ENCODE peak calls at places on chromosomes 5 and 9, in eight cellular contexts. One of them, this sample, is unnamed. For H3K4me1, the result is how much of the 10 kb centered on the place peaks cover.

GRCh38 chr9:83385317-83385716 is 152.9 kb downstream of the FRMD3 start:
- DNase-seq in left ventricle myocardium inferior: no peak
- DNase-seq in aorta: no peak
- DNase-seq in uterus: no peak
- DNase-seq in heart left ventricle: no peak
- DNase-seq in stomach: no peak
- DNase-seq in colonic mucosa: no peak
- DNase-seq in thoracic aorta: no peak
- DNase-seq in this sample: no peak

GRCh38 chr9:7342229-7342628 is 457.3 kb downstream of the DMAC1 start:
- DNase-seq in left ventricle myocardium inferior: no peak
- DNase-seq in aorta: no peak
- DNase-seq in uterus: no peak
- DNase-seq in heart left ventricle: no peak
- DNase-seq in stomach: no peak
- DNase-seq in colonic mucosa: no peak
- DNase-seq in thoracic aorta: no peak
- DNase-seq in this sample: no peak

GRCh38 chr5:79236364-79236969 is 536 bp downstream of the JMY start:
- DNase-seq in left ventricle myocardium inferior: peak
- DNase-seq in aorta: peak
- DNase-seq in uterus: peak
- DNase-seq in heart left ventricle: no peak
- DNase-seq in stomach: no peak
- DNase-seq in colonic mucosa: peak
- DNase-seq in thoracic aorta: no peak
- DNase-seq in this sample: peak

GRCh38 chr5:154214236-154215106 is 23.9 kb downstream of the GALNT10 start:
- DNase-seq in left ventricle myocardium inferior: no peak
- DNase-seq in aorta: no peak
- DNase-seq in uterus: no peak
- DNase-seq in heart left ventricle: no peak
- DNase-seq in stomach: no peak
- DNase-seq in colonic mucosa: no peak
- DNase-seq in thoracic aorta: no peak
- DNase-seq in this sample: no peak

GRCh38 chr9:115883467-115884329 is 269.9 kb upstream of the PAPPA start:
- DNase-seq in left ventricle myocardium inferior: no peak
- DNase-seq in aorta: no peak
- DNase-seq in uterus: peak
- DNase-seq in heart left ventricle: no peak
- DNase-seq in stomach: peak
- DNase-seq in colonic mucosa: peak
- DNase-seq in thoracic aorta: no peak
- DNase-seq in this sample: no peak

GRCh38 chr5:147750065-147750464 is 32.5 kb downstream of the JAKMIP2 start:
- DNase-seq in left ventricle myocardium inferior: no peak
- DNase-seq in aorta: no peak
- DNase-seq in uterus: no peak
- DNase-seq in heart left ventricle: no peak
- DNase-seq in stomach: no peak
- DNase-seq in colonic mucosa: no peak
- DNase-seq in thoracic aorta: no peak
- DNase-seq in this sample: no peak

GRCh38 chr5:89878140-89878570 is 531.4 kb downstream of the CETN3 start:
- DNase-seq in left ventricle myocardium inferior: no peak
- DNase-seq in aorta: no peak
- DNase-seq in uterus: no peak
- DNase-seq in heart left ventricle: no peak
- DNase-seq in stomach: no peak
- DNase-seq in colonic mucosa: no peak
- DNase-seq in thoracic aorta: no peak
- DNase-seq in this sample: no peak

GRCh38 chr5:127871448-127872153 is 168.4 kb downstream of the CCDC192 start:
- DNase-seq in left ventricle myocardium inferior: no peak
- DNase-seq in aorta: no peak
- DNase-seq in uterus: no peak
- DNase-seq in heart left ventricle: no peak
- DNase-seq in stomach: no peak
- DNase-seq in colonic mucosa: no peak
- DNase-seq in thoracic aorta: no peak
- DNase-seq in this sample: no peak

GRCh38 chr5:40202852-40203440 is 476.8 kb upstream of the PTGER4 start:
- DNase-seq in left ventricle myocardium inferior: no peak
- DNase-seq in aorta: no peak
- DNase-seq in uterus: no peak
- DNase-seq in heart left ventricle: no peak
- DNase-seq in stomach: no peak
- DNase-seq in colonic mucosa: no peak
- DNase-seq in thoracic aorta: no peak
- DNase-seq in this sample: no peak

GRCh38 chr9:16687678-16688369 is 182.6 kb downstream of the BNC2 start:
- DNase-seq in left ventricle myocardium inferior: no peak
- DNase-seq in aorta: no peak
- DNase-seq in uterus: no peak
- DNase-seq in heart left ventricle: no peak
- DNase-seq in stomach: no peak
- DNase-seq in colonic mucosa: no peak
- DNase-seq in thoracic aorta: no peak
- DNase-seq in this sample: no peak

GRCh38 chr5:58925627-58926545 is 343.0 kb downstream of the RAB3C start:
- DNase-seq in left ventricle myocardium inferior: no peak
- DNase-seq in aorta: no peak
- DNase-seq in uterus: no peak
- DNase-seq in heart left ventricle: no peak
- DNase-seq in stomach: no peak
- DNase-seq in colonic mucosa: no peak
- DNase-seq in thoracic aorta: no peak
- DNase-seq in this sample: peak

GRCh38 chr5:178232124-178232919 is at the start of gene PHYKPL:
- DNase-seq in left ventricle myocardium inferior: peak
- DNase-seq in aorta: peak
- DNase-seq in uterus: peak
- DNase-seq in heart left ventricle: peak
- DNase-seq in stomach: peak
- DNase-seq in colonic mucosa: peak
- DNase-seq in thoracic aorta: no peak
- DNase-seq in this sample: peak

GRCh38 chr9:72586388-72587160 is 65.2 kb downstream of the TMC1 start:
- DNase-seq in left ventricle myocardium inferior: no peak
- DNase-seq in aorta: no peak
- DNase-seq in uterus: no peak
- DNase-seq in heart left ventricle: no peak
- DNase-seq in stomach: no peak
- DNase-seq in colonic mucosa: peak
- DNase-seq in thoracic aorta: no peak
- DNase-seq in this sample: peak

GRCh38 chr9:112166176-112167140 is 8.6 kb downstream of the SUSD1 start:
- DNase-seq in left ventricle myocardium inferior: no peak
- DNase-seq in aorta: no peak
- DNase-seq in uterus: peak
- DNase-seq in heart left ventricle: peak
- DNase-seq in stomach: no peak
- DNase-seq in colonic mucosa: no peak
- DNase-seq in thoracic aorta: no peak
- DNase-seq in this sample: peak

GRCh38 chr9:112169368-112169767 is 5.7 kb downstream of the SUSD1 start:
- DNase-seq in left ventricle myocardium inferior: no peak
- DNase-seq in aorta: no peak
- DNase-seq in uterus: no peak
- DNase-seq in heart left ventricle: no peak
- DNase-seq in stomach: no peak
- DNase-seq in colonic mucosa: peak
- DNase-seq in thoracic aorta: no peak
- DNase-seq in this sample: no peak

GRCh38 chr9:112170968-112171367 is 4.1 kb downstream of the SUSD1 start:
- DNase-seq in left ventricle myocardium inferior: no peak
- DNase-seq in aorta: no peak
- DNase-seq in uterus: no peak
- DNase-seq in heart left ventricle: no peak
- DNase-seq in stomach: no peak
- DNase-seq in colonic mucosa: no peak
- DNase-seq in thoracic aorta: no peak
- DNase-seq in this sample: no peak

GRCh38 chr9:112170235-112170634 is 4.9 kb downstream of the SUSD1 start:
- DNase-seq in left ventricle myocardium inferior: no peak
- DNase-seq in aorta: no peak
- DNase-seq in uterus: no peak
- DNase-seq in heart left ventricle: no peak
- DNase-seq in stomach: peak
- DNase-seq in colonic mucosa: peak
- DNase-seq in thoracic aorta: no peak
- DNase-seq in this sample: no peak

DNA sequence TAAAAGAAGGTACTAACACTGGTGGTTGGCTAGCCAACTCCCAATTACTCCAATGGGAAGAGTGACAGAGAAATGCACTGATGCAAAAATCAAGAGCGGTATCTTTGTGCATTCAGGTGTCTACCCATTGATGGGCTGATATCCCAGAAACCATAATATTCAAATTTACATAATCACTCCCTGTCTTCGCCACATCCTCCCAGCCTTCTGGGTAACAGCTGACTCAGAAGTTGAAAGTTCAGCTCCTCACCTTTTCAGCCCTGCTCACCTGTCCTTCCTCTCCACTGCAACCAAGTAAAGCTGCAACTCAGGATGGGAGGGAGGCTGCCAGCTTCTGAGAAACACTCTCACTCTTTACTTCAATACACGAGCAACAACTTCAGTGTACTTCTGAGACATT is 6.9 kb downstream of the SUSD1 start:
- DNase-seq in left ventricle myocardium inferior: no peak
- DNase-seq in aorta: no peak
- DNase-seq in uterus: no peak
- DNase-seq in heart left ventricle: no peak
- DNase-seq in stomach: no peak
- DNase-seq in colonic mucosa: peak
- DNase-seq in thoracic aorta: no peak
- DNase-seq in this sample: no peak
- H3K4me1 ChIP-seq in left ventricle myocardium inferior: under half
- H3K4me1 ChIP-seq in aorta: under half
- H3K4me1 ChIP-seq in uterus: under half
- H3K4me1 ChIP-seq in heart left ventricle: under half
- H3K4me1 ChIP-seq in stomach: under half
- H3K4me1 ChIP-seq in colonic mucosa: under half
- H3K4me1 ChIP-seq in thoracic aorta: under half
- H3K4me1 ChIP-seq in this sample: under half

GRCh38 chr5:132773114-132773513 is 3.9 kb downstream of the SEPTIN8 start:
- DNase-seq in left ventricle myocardium inferior: no peak
- DNase-seq in aorta: no peak
- DNase-seq in uterus: no peak
- DNase-seq in heart left ventricle: no peak
- DNase-seq in stomach: no peak
- DNase-seq in colonic mucosa: no peak
- DNase-seq in thoracic aorta: no peak
- DNase-seq in this sample: no peak
- H3K4me1 ChIP-seq in left ventricle myocardium inferior: half or more
- H3K4me1 ChIP-seq in aorta: under half
- H3K4me1 ChIP-seq in uterus: under half
- H3K4me1 ChIP-seq in heart left ventricle: half or more
- H3K4me1 ChIP-seq in stomach: under half
- H3K4me1 ChIP-seq in colonic mucosa: under half
- H3K4me1 ChIP-seq in thoracic aorta: half or more
- H3K4me1 ChIP-seq in this sample: under half

GRCh38 chr9:127540664-127541041 is 71.4 kb upstream of the STXBP1 start:
- DNase-seq in left ventricle myocardium inferior: no peak
- DNase-seq in aorta: no peak
- DNase-seq in uterus: no peak
- DNase-seq in heart left ventricle: no peak
- DNase-seq in stomach: peak
- DNase-seq in colonic mucosa: no peak
- DNase-seq in thoracic aorta: no peak
- DNase-seq in this sample: no peak
- H3K4me1 ChIP-seq in left ventricle myocardium inferior: half or more
- H3K4me1 ChIP-seq in aorta: under half
- H3K4me1 ChIP-seq in uterus: under half
- H3K4me1 ChIP-seq in heart left ventricle: half or more
- H3K4me1 ChIP-seq in stomach: half or more
- H3K4me1 ChIP-seq in colonic mucosa: under half
- H3K4me1 ChIP-seq in thoracic aorta: half or more
- H3K4me1 ChIP-seq in this sample: under half

DNA sequence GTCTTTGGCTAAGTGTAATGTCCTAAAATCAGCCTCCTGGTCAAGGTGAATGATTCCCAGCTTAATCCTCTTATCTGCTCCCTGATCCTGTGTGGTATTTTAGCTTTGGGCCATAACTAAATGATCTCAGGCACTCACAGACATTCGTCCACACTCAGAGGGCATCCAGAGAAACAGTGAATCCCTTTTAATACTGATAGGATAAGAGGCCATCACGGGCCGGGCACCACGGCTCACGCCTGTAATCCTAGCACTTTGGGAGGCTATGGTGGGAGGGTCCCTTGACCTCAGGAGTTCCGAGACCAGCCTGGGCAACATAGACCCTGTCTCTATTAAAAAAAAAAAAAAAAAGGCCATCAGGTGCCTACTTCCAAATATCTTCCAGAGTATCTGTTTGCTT is 6.3 kb downstream of the PDCL start:
- DNase-seq in left ventricle myocardium inferior: no peak
- DNase-seq in aorta: no peak
- DNase-seq in uterus: no peak
- DNase-seq in heart left ventricle: no peak
- DNase-seq in stomach: no peak
- DNase-seq in colonic mucosa: no peak
- DNase-seq in thoracic aorta: no peak
- DNase-seq in this sample: no peak
- H3K4me1 ChIP-seq in left ventricle myocardium inferior: half or more
- H3K4me1 ChIP-seq in aorta: under half
- H3K4me1 ChIP-seq in uterus: under half
- H3K4me1 ChIP-seq in heart left ventricle: half or more
- H3K4me1 ChIP-seq in stomach: under half
- H3K4me1 ChIP-seq in colonic mucosa: under half
- H3K4me1 ChIP-seq in thoracic aorta: under half
- H3K4me1 ChIP-seq in this sample: under half

DNA sequence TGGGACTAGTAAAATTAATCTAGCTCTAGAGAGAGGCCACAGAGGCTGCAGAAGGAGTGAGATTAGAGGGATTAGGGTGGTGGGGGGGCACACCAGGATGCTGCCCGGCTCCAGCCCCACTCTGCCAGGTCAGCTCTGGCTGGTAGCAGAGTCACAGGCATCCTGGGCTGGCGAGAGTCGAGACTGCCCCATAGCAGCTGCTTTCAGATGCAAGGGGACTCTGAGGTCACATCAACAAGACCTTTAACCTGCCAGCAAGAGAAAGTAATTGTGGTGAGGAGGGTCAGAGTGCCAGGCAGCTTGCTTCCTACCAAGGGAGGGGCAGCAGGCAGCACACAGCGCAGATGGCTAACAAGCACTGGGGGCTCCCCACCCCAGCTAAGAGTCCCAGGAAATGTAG is 7.5 kb downstream of the EPB41L4B start:
- DNase-seq in left ventricle myocardium inferior: no peak
- DNase-seq in aorta: no peak
- DNase-seq in uterus: no peak
- DNase-seq in heart left ventricle: no peak
- DNase-seq in stomach: no peak
- DNase-seq in colonic mucosa: peak
- DNase-seq in thoracic aorta: no peak
- DNase-seq in this sample: no peak
- H3K4me1 ChIP-seq in left ventricle myocardium inferior: half or more
- H3K4me1 ChIP-seq in aorta: under half
- H3K4me1 ChIP-seq in uterus: under half
- H3K4me1 ChIP-seq in heart left ventricle: under half
- H3K4me1 ChIP-seq in stomach: under half
- H3K4me1 ChIP-seq in colonic mucosa: under half
- H3K4me1 ChIP-seq in thoracic aorta: under half
- H3K4me1 ChIP-seq in this sample: under half

This sample was measured in adrenal gland.